ENCODE peak calls at places on chromosomes 7 and 10, in ten cellular contexts. Y, J, W, C, P, T, H, O, L and D are unnamed samples.

GRCh38 chr10:12483996-12484944 is 134.9 kb downstream of the CAMK1D start:
- DNase-seq in Y (no peak), J (no peak), W (no peak), C (no peak), P (no peak), T (no peak), H (peak; percentile 78), O (no peak), L (no peak), D (no peak)

GRCh38 chr7:95811846-95812445 is 39.6 kb downstream of the DYNC1I1 start:
- DNase-seq in Y (no peak), J (no peak), W (no peak), C (no peak), P (no peak), T (no peak), H (no peak), O (no peak), L (no peak), D (no peak)

GRCh38 chr7:131358636-131359035 is 31.0 kb downstream of the MKLN1 start:
- DNase-seq in Y (no peak), J (no peak), W (no peak), C (no peak), P (no peak), T (no peak), H (no peak), O (no peak), L (no peak), D (no peak)

GRCh38 chr7:44153948-44154335 is 12.8 kb upstream of the MYL7 start:
- DNase-seq in Y (no peak), J (no peak), W (no peak), C (no peak), P (no peak), T (no peak), H (no peak), O (no peak), L (no peak), D (no peak)

GRCh38 chr10:8453587-8453986 is 399.1 kb downstream of the GATA3 start:
- DNase-seq in Y (peak; percentile 56), J (no peak), W (peak; percentile 76), C (no peak), P (no peak), T (peak; percentile 36), H (no peak), O (peak; percentile 25), L (peak; percentile 35), D (no peak)

GRCh38 chr7:72337822-72338167 is 74.3 kb downstream of the CALN1 start:
- DNase-seq in Y (no peak), J (no peak), W (no peak), C (no peak), P (no peak), T (no peak), H (no peak), O (no peak), L (no peak), D (no peak)

GRCh38 chr7:156101355-156101754 is 289.1 kb upstream of the SHH start:
- DNase-seq in Y (no peak), J (no peak), W (no peak), C (no peak), P (no peak), T (no peak), H (no peak), O (no peak), L (no peak), D (no peak)

GRCh38 chr10:128027306-128027705 is 98.9 kb downstream of the MKI67 start:
- DNase-seq in Y (no peak), J (no peak), W (no peak), C (no peak), P (no peak), T (no peak), H (no peak), O (no peak), L (no peak), D (no peak)

GRCh38 chr7:12683678-12684077 is 3.8 kb upstream of the ARL4A start:
- DNase-seq in Y (peak; percentile 30), J (no peak), W (no peak), C (no peak), P (no peak), T (no peak), H (no peak), O (no peak), L (peak; percentile 18), D (no peak)

GRCh38 chr10:98488669-98489430 is 42.1 kb upstream of the HPS1 start:
- DNase-seq in Y (peak; percentile 15), J (no peak), W (no peak), C (no peak), P (no peak), T (no peak), H (no peak), O (peak; percentile 38), L (peak; percentile 57), D (no peak)

GRCh38 chr7:76054129-76055120 is 6.5 kb downstream of the MDH2 start:
- DNase-seq in Y (peak; percentile 92), J (peak; percentile 44), W (peak; percentile 22), C (no peak), P (no peak), T (no peak), H (no peak), O (peak; percentile 69), L (peak; percentile 79), D (no peak)

GRCh38 chr10:22611425-22612111 is 102.8 kb downstream of the PIP4K2A start:
- DNase-seq in Y (no peak), J (no peak), W (no peak), C (peak; percentile 45), P (no peak), T (no peak), H (no peak), O (no peak), L (no peak), D (no peak)

GRCh38 chr7:276230-276835 is 13.6 kb upstream of the FOXL3 start:
- DNase-seq in Y (no peak), J (no peak), W (no peak), C (no peak), P (no peak), T (peak; percentile 5), H (no peak), O (no peak), L (no peak), D (no peak)
- H3K4me3 ChIP-seq in Y (no peak overlapping the region), J (no peak overlapping the region), W (no peak overlapping the region), C (no peak overlapping the region), P (no peak overlapping the region), T (no peak overlapping the region), H (no peak overlapping the region), O (no peak overlapping the region), L (no peak overlapping the region), D (no peak overlapping the region)

DNA sequence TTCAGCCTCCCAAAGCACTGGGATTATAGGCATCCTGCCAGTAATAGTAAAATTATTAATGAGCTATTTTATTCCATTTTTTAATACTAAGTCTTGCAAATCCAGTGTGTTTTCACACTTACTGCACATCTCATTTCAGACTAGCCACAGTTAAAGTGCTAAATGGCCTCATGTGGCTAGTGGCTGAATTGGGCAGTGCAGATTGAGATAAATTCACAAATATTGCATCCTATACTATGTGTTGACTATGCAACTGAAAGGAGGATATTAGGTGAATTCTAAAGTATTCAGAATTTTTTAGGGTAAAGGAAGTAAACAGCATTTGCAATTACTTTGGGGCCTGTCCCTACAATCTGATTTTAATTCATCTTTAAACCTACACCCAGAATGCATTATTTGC is 10.2 kb downstream of the APBB1IP start:
- DNase-seq in Y (no peak), J (no peak), W (no peak), C (no peak), P (no peak), T (no peak), H (no peak), O (no peak), L (no peak), D (no peak)
- H3K4me3 ChIP-seq in Y (no peak overlapping the region), J (no peak overlapping the region), W (no peak overlapping the region), C (peak overlapping the region; percentile 12), P (no peak overlapping the region), T (no peak overlapping the region), H (no peak overlapping the region), O (no peak overlapping the region), L (no peak overlapping the region), D (no peak overlapping the region)

GRCh38 chr10:92993671-92994304 is 66.8 kb upstream of the CYP26C1 start:
- DNase-seq in Y (no peak), J (no peak), W (no peak), C (no peak), P (no peak), T (no peak), H (no peak), O (no peak), L (no peak), D (no peak)

GRCh38 chr10:92990615-92991014 is 70.0 kb upstream of the CYP26C1 start:
- DNase-seq in Y (no peak), J (no peak), W (no peak), C (no peak), P (no peak), T (no peak), H (no peak), O (no peak), L (peak; percentile 25), D (no peak)

DNA sequence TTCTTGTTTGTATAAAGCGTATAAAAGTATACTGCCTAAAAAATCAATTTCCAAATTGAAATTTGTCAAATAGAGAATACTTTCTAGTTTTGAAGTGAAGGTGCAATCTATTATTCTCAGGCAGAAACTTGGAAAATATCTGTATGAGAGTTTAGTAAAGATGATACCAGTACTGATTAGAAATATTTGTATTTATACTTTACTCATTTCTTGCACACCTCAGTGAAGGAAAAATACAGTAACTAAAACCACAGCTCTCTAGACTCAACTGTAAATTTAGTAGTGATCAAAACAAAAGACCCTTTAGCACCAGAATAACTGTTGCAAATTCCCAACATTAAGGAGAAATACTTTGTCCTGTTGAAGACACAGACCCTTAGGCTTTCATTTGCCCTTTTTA is 71.3 kb upstream of the CYP26C1 start:
- DNase-seq in Y (no peak), J (no peak), W (no peak), C (no peak), P (no peak), T (no peak), H (no peak), O (no peak), L (no peak), D (no peak)
- H3K4me3 ChIP-seq in Y (no peak overlapping the region), J (no peak overlapping the region), W (no peak overlapping the region), C (no peak overlapping the region), P (no peak overlapping the region), T (no peak overlapping the region), H (no peak overlapping the region), O (no peak overlapping the region), L (no peak overlapping the region), D (no peak overlapping the region)

GRCh38 chr7:944744-945143 is 9.7 kb downstream of the ADAP1 start:
- DNase-seq in Y (no peak), J (no peak), W (peak; percentile 31), C (no peak), P (no peak), T (no peak), H (no peak), O (no peak), L (no peak), D (no peak)

GRCh38 chr7:947391-948210 is 6.9 kb downstream of the ADAP1 start:
- DNase-seq in Y (no peak), J (no peak), W (peak; percentile 44), C (no peak), P (no peak), T (peak; percentile 8), H (no peak), O (no peak), L (no peak), D (no peak)

GRCh38 chr7:946256-946996 is 8.1 kb downstream of the ADAP1 start:
- DNase-seq in Y (no peak), J (no peak), W (peak; percentile 30), C (no peak), P (peak; percentile 45), T (no peak), H (peak; percentile 86), O (peak; percentile 13), L (no peak), D (no peak)

GRCh38 chr7:945147-945555 is 9.3 kb downstream of the ADAP1 start:
- DNase-seq in Y (peak; percentile 39), J (no peak), W (peak; percentile 31), C (no peak), P (no peak), T (no peak), H (no peak), O (peak; percentile 4), L (no peak), D (no peak)

GRCh38 chr7:945556-946255 is 8.8 kb downstream of the ADAP1 start:
- DNase-seq in Y (peak; percentile 95), J (no peak), W (peak; percentile 39), C (no peak), P (peak; percentile 94), T (no peak), H (peak; percentile 97), O (peak; percentile 9), L (peak; percentile 97), D (no peak)
- H3K4me3 ChIP-seq in Y (peak overlapping the region; percentile 20), J (no peak overlapping the region), W (no peak overlapping the region), C (no peak overlapping the region), P (peak overlapping the region; percentile 43), T (no peak overlapping the region), H (peak overlapping the region; percentile 25), O (no peak overlapping the region), L (peak overlapping the region; percentile 49), D (no peak overlapping the region)